ENCODE peak calls at places on chromosomes 16 and 17, in six cellular contexts. A is BE2C, Q is upper lobe of left lung, W is right atrium auricular region, P is fibroblast of the aortic adventitia, E is cardiac muscle cell. Z is an unnamed sample.
A peak's percentile ranks its signal among the peaks of the same experiment; 100 is the strongest.

GRCh38 chr17:17191961-17192381 is 14.2 kb downstream of the PLD6 start:
- DNase-seq in Q (no peak), E (no peak), P (no peak), A (no peak), W (no peak), Z (no peak)

GRCh38 chr17:40608061-40608581 is 39.5 kb downstream of the SMARCE1 start:
- DNase-seq in A (no peak), W (no peak), E (no peak), Q (no peak), P (no peak), Z (no peak)

GRCh38 chr16:79897087-79897443 is 296.5 kb upstream of the MAF start:
- DNase-seq in W (no peak), A (no peak), Q (no peak), P (no peak), E (no peak), Z (no peak)

GRCh38 chr16:82094942-82095540 is 60.0 kb downstream of the HSD17B2 start:
- DNase-seq in A (no peak), Q (no peak), W (no peak), P (no peak), E (no peak), Z (no peak)

GRCh38 chr16:72974142-72974769 is 73.7 kb downstream of the ZFHX3 start:
- DNase-seq in E (peak; percentile 32), W (no peak), P (no peak), Q (no peak), A (no peak), Z (no peak)

GRCh38 chr17:34167359-34167758 is 87.7 kb upstream of the CCL2 start:
- DNase-seq in W (no peak), P (no peak), Q (no peak), E (peak; percentile 28), A (no peak), Z (no peak)

GRCh38 chr16:56354016-56354415 is 71.3 kb downstream of the AMFR start:
- DNase-seq in P (no peak), Q (no peak), W (no peak), A (no peak), E (no peak), Z (no peak)

GRCh38 chr17:50281739-50282401 is 7.6 kb downstream of the TMEM92 start:
- DNase-seq in A (no peak), Q (no peak), P (no peak), W (no peak), E (no peak), Z (no peak)

GRCh38 chr17:59764292-59764741 is 56.9 kb downstream of the VMP1 start:
- DNase-seq in P (no peak), A (no peak), Q (no peak), E (no peak), W (no peak), Z (no peak)

GRCh38 chr16:17831330-17831729 is 360.6 kb upstream of the XYLT1 start:
- DNase-seq in W (no peak), E (no peak), Q (no peak), A (no peak), P (no peak), Z (no peak)

GRCh38 chr17:45127583-45128300 is 4.6 kb downstream of the PLCD3 start:
- DNase-seq in W (peak; percentile 83), E (peak; percentile 44), A (peak; percentile 49), Q (peak; percentile 82), P (peak; percentile 60), Z (no peak)

GRCh38 chr17:43601280-43602050 is 55.3 kb upstream of the ETV4 start:
- DNase-seq in A (peak; percentile 37), E (no peak), W (no peak), Q (no peak), P (peak; percentile 51), Z (no peak)

GRCh38 chr16:35210681-35211433 is 1751.4 kb downstream of the TP53TG3F start:
- DNase-seq in W (no peak), E (no peak), P (no peak), Q (no peak), A (no peak), Z (no peak)

GRCh38 chr17:57463103-57463885 is 207.0 kb downstream of the MSI2 start:
- DNase-seq in P (peak; percentile 56), E (peak; percentile 82), W (no peak), Q (no peak), A (no peak), Z (no peak)

GRCh38 chr17:2965621-2966275 is 97.7 kb downstream of the OR1D5 start:
- DNase-seq in E (peak; percentile 58), P (peak; percentile 30), W (no peak), A (peak; percentile 48), Q (no peak), Z (no peak)

GRCh38 chr16:92431-93339 is 14.7 kb downstream of the MPG start:
- DNase-seq in A (no peak), E (no peak), W (no peak), Q (peak; percentile 33), P (no peak), Z (no peak)

GRCh38 chr17:31381165-31381668 is 10.3 kb upstream of the RAB11FIP4 start:
- DNase-seq in P (no peak), Q (no peak), W (no peak), A (no peak), E (no peak), Z (no peak)

GRCh38 chr16:67163164-67163902 is 1.2 kb upstream of the HSF4 start:
- DNase-seq in A (peak; percentile 78), E (peak; percentile 56), W (no peak), Q (peak; percentile 92), P (peak; percentile 56), Z (peak; percentile 65)

GRCh38 chr16:81469710-81470481 is 25.3 kb downstream of the CMIP start:
- DNase-seq in E (no peak), A (no peak), Q (peak; percentile 42), W (no peak), P (no peak), Z (no peak)

GRCh38 chr16:30430428-30430970 is 669 bp upstream of the DCTPP1 start:
- DNase-seq in Q (peak; percentile 33), A (peak; percentile 53), E (no peak), P (no peak), W (no peak), Z (peak; percentile 32)

GRCh38 chr16:2692948-2693651 is 10.8 kb downstream of the KCTD5 start:
- DNase-seq in P (peak; percentile 8), W (no peak), A (no peak), Q (peak; percentile 74), E (no peak), Z (peak; percentile 31)

GRCh38 chr16:52497067-52497816 is 49.7 kb downstream of the TOX3 start:
- DNase-seq in W (no peak), E (peak; percentile 34), P (no peak), Q (no peak), A (peak; percentile 45), Z (no peak)

GRCh38 chr16:23494188-23494587 is 16.1 kb downstream of the GGA2 start:
- DNase-seq in P (no peak), W (no peak), A (no peak), Q (peak; percentile 38), E (no peak), Z (no peak)

GRCh38 chr17:12391468-12391867 is 274.2 kb upstream of the MYOCD start:
- DNase-seq in W (no peak), Q (no peak), E (no peak), P (no peak), A (no peak), Z (no peak)

GRCh38 chr16:48538746-48539484 is 71.1 kb downstream of the N4BP1 start:
- DNase-seq in Q (peak; percentile 55), P (no peak), A (no peak), W (peak; percentile 57), E (no peak), Z (peak; percentile 32)

GRCh38 chr17:78133971-78134898 is 3.7 kb downstream of the TMC8 start:
- DNase-seq in W (no peak), P (no peak), Q (peak; percentile 85), E (peak; percentile 44), A (peak; percentile 68), Z (peak; percentile 53)
- TF ChIP-seq CTCF in W (peak; percentile 60), P (peak; percentile 33), Q (peak; percentile 63), E (peak; percentile 48), A (peak; percentile 61), Z (peak; percentile 37)

GRCh38 chr17:65181237-65182061 is 44.3 kb downstream of the RGS9 start:
- DNase-seq in P (no peak), W (no peak), Q (no peak), E (no peak), A (no peak), Z (no peak)

GRCh38 chr17:65185060-65185459 is 47.9 kb downstream of the RGS9 start:
- DNase-seq in Q (no peak), W (no peak), P (no peak), E (no peak), A (peak; percentile 65), Z (no peak)

GRCh38 chr17:65183736-65184135 is 46.6 kb downstream of the RGS9 start:
- DNase-seq in P (peak; percentile 17), A (no peak), W (no peak), E (peak; percentile 71), Q (no peak), Z (no peak)

GRCh38 chr17:65184235-65184959 is 47.2 kb downstream of the RGS9 start:
- DNase-seq in P (no peak), Q (no peak), A (no peak), W (no peak), E (no peak), Z (no peak)

GRCh38 chr17:65182233-65182632 is 45.1 kb downstream of the RGS9 start:
- DNase-seq in E (no peak), W (no peak), Q (no peak), A (no peak), P (no peak), Z (no peak)
- TF ChIP-seq CTCF in E (no peak), W (no peak), Q (no peak), A (no peak), P (no peak), Z (no peak)

GRCh38 chr17:9116861-9117568 is 95.7 kb downstream of the NTN1 start:
- DNase-seq in Q (no peak), E (no peak), W (no peak), P (no peak), A (no peak), Z (no peak)

GRCh38 chr17:9121186-9121820 is 100.0 kb downstream of the NTN1 start:
- DNase-seq in W (no peak), Q (no peak), A (no peak), E (no peak), P (no peak), Z (no peak)

GRCh38 chr17:9123594-9124553 is 102.6 kb downstream of the NTN1 start:
- DNase-seq in P (no peak), E (no peak), A (no peak), Q (no peak), W (no peak), Z (peak; percentile 21)

GRCh38 chr17:9124554-9124935 is 103.2 kb downstream of the NTN1 start:
- DNase-seq in Q (no peak), P (no peak), W (no peak), E (no peak), A (no peak), Z (no peak)

GRCh38 chr17:9120471-9120870 is 99.2 kb downstream of the NTN1 start:
- DNase-seq in Q (no peak), A (no peak), P (no peak), E (no peak), W (no peak), Z (peak; percentile 29)
- TF ChIP-seq CTCF in Q (no peak), A (no peak), P (no peak), E (peak; percentile 26), W (peak; percentile 49), Z (no peak)

DNA sequence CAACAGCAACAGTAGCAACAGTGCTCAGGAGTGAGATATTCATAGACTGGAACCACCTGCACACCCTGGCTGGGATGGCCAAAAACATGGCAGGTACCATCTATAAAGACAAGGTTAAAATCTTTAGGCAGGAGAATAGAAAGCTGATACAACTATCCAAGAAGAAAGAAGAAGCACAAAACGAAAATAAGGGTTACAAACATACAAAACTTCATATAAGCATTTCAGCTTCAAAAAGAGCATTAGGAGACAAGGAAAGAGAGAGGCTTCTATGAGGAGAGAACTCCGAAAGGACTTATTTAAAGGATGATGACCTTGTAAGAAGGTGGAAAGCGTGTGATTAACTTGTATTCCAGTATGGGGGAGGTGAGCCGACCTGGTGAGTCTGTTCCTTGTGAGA is 41.7 kb downstream of the TMEM100 start:
- DNase-seq in E (no peak), A (no peak), P (no peak), W (no peak), Q (no peak), Z (no peak)
- TF ChIP-seq CTCF in E (no peak), A (no peak), P (no peak), W (no peak), Q (no peak), Z (no peak)